ENCODE peak calls at places on chromosomes 3 and 15, in four cellular contexts. V is endodermal cell, H is heart left ventricle, P is NCI-H446 treated with DMSO at 0.1 percent for 48 hours. O is an unnamed sample.

GRCh38 chr15:25784876-25785642 is 78.1 kb downstream of the ATP10A start:
- DNase-seq in V (no peak), H (no peak), P (no peak), O (no peak)

GRCh38 chr3:63450634-63451363 is 172.7 kb downstream of the SYNPR start:
- DNase-seq in V (no peak), H (no peak), P (no peak), O (peak; percentile 50)

GRCh38 chr3:49357466-49358216 is 512 bp downstream of the GPX1 start:
- DNase-seq in V (peak; percentile 67), H (peak; percentile 51), P (no peak), O (peak; percentile 48)

GRCh38 chr15:70400766-70401541 is 303.2 kb upstream of the TLE3 start:
- DNase-seq in V (no peak), H (no peak), P (no peak), O (no peak)

GRCh38 chr15:58758141-58758540 is 8.6 kb upstream of the ADAM10 start:
- DNase-seq in V (no peak), H (no peak), P (no peak), O (no peak)

GRCh38 chr15:50911641-50912040 is 3.2 kb downstream of the AP4E1 start:
- DNase-seq in V (no peak), H (no peak), P (no peak), O (no peak)

GRCh38 chr15:36175781-36176211 is 403.6 kb upstream of the CDIN1 start:
- DNase-seq in V (no peak), H (no peak), P (no peak), O (no peak)

GRCh38 chr3:143445118-143445517 is 325.5 kb downstream of the CHST2 start:
- DNase-seq in V (no peak), H (no peak), P (no peak), O (no peak)

GRCh38 chr3:73549071-73549600 is 75.6 kb downstream of the PDZRN3 start:
- DNase-seq in V (no peak), H (no peak), P (no peak), O (no peak)

GRCh38 chr3:52265387-52265786 is 13.1 kb downstream of the WDR82 start:
- DNase-seq in V (peak; percentile 66), H (no peak), P (no peak), O (no peak)

GRCh38 chr15:92006186-92007028 is 152.9 kb downstream of the SLCO3A1 start:
- DNase-seq in V (no peak), H (no peak), P (no peak), O (no peak)

GRCh38 chr3:198067416-198067815 is 107.4 kb downstream of the LMLN start:
- DNase-seq in V (no peak), H (no peak), P (no peak), O (no peak)

GRCh38 chr3:8303466-8303865 is 198.2 kb upstream of the LMCD1 start:
- DNase-seq in V (no peak), H (no peak), P (no peak), O (no peak)

GRCh38 chr3:113697192-113698090 is 999 bp upstream of the USF3 start:
- DNase-seq in V (peak; percentile 63), H (peak; percentile 32), P (no peak), O (peak; percentile 27)

GRCh38 chr3:47007001-47007400 is 27.5 kb downstream of the NBEAL2 start:
- DNase-seq in V (no peak), H (no peak), P (no peak), O (no peak)

GRCh38 chr3:50112462-50112861 is 23.7 kb downstream of the RBM5 start:
- DNase-seq in V (no peak), H (no peak), P (no peak), O (no peak)

GRCh38 chr3:28989646-28990089 is 291.2 kb upstream of the RBMS3 start:
- DNase-seq in V (no peak), H (no peak), P (no peak), O (no peak)

GRCh38 chr3:7543294-7543693 is 682.4 kb downstream of the GRM7 start:
- DNase-seq in V (no peak), H (no peak), P (no peak), O (peak; percentile 32)

GRCh38 chr3:42747581-42747980 is 25.5 kb downstream of the CCDC13 start:
- DNase-seq in V (peak; percentile 27), H (no peak), P (no peak), O (peak; percentile 8)

GRCh38 chr15:70140031-70140542 is 42.4 kb upstream of the TLE3 start:
- DNase-seq in V (no peak), H (no peak), P (no peak), O (no peak)

GRCh38 chr3:31680072-31680870 is 147.5 kb downstream of the STT3B start:
- DNase-seq in V (peak; percentile 60), H (no peak), P (no peak), O (no peak)

GRCh38 chr3:3776607-3777006 is 22.6 kb upstream of the LRRN1 start:
- DNase-seq in V (no peak), H (no peak), P (no peak), O (no peak)